ENCODE peak calls at places on chromosomes 13 and 19, in seven cellular contexts. T is HEK293T, D is H1, C is WTC11, S is K562, J is GM12878, P is HCT116. K is an unnamed sample.

GRCh38 chr13:48446454-48446853 is 33.5 kb upstream of the LPAR6 start:
- DNase-seq in D (no peak), S (no peak), C (no peak), T (no peak), P (no peak), J (no peak), K (no peak)

GRCh38 chr13:53422415-53422814 is 393.8 kb downstream of the OLFM4 start:
- DNase-seq in T (no peak), C (no peak), S (no peak), J (no peak), D (no peak), P (no peak), K (no peak)

GRCh38 chr13:94327318-94327717 is 152.2 kb downstream of the DCT start:
- DNase-seq in S (no peak), C (no peak), T (no peak), D (no peak), J (peak; percentile 73), P (no peak), K (no peak)

GRCh38 chr19:33374406-33374703 is 846 bp downstream of the CEBPG start:
- DNase-seq in S (no peak), T (no peak), P (no peak), D (no peak), J (no peak), C (no peak), K (no peak)

GRCh38 chr19:1675633-1676350 is 23.4 kb upstream of the TCF3 start:
- DNase-seq in T (no peak), J (no peak), D (no peak), P (no peak), S (no peak), C (no peak), K (no peak)

GRCh38 chr13:29514720-29515310 is 80.7 kb downstream of the SLC7A1 start:
- DNase-seq in C (no peak), P (no peak), D (no peak), J (no peak), T (no peak), S (no peak), K (no peak)

GRCh38 chr19:1935484-1936208 is 5.3 kb upstream of the CSNK1G2 start:
- DNase-seq in S (peak; percentile 58), D (no peak), P (peak; percentile 68), J (no peak), C (no peak), T (no peak), K (peak; percentile 62)

GRCh38 chr13:28047784-28048388 is 52.5 kb downstream of the FLT3 start:
- DNase-seq in S (no peak), T (no peak), J (peak; percentile 94), D (no peak), C (no peak), P (peak; percentile 3), K (no peak)

GRCh38 chr13:20702945-20703784 is at the start of gene IL17D:
- DNase-seq in C (peak; percentile 45), T (peak; percentile 15), J (no peak), S (peak; percentile 26), P (no peak), D (peak; percentile 65), K (no peak)

GRCh38 chr19:56727731-56728130 is 56.2 kb upstream of the ZNF835 start:
- DNase-seq in T (no peak), D (no peak), J (no peak), C (no peak), P (no peak), S (no peak), K (no peak)

GRCh38 chr19:40739030-40739839 is 11.0 kb downstream of the ACTMAP start:
- DNase-seq in D (no peak), S (no peak), T (no peak), C (no peak), J (no peak), P (no peak), K (no peak)

GRCh38 chr13:20666948-20667347 is 36.6 kb upstream of the IL17D start:
- DNase-seq in D (no peak), S (no peak), T (no peak), P (no peak), J (no peak), C (no peak), K (no peak)

GRCh38 chr13:27295096-27295495 is 24.5 kb downstream of the RASL11A start:
- DNase-seq in P (no peak), C (no peak), D (no peak), J (no peak), S (no peak), T (no peak), K (no peak)

GRCh38 chr13:111488466-111489132 is 168.2 kb downstream of the TEX29 start:
- DNase-seq in J (no peak), T (no peak), D (no peak), C (no peak), P (no peak), S (no peak), K (no peak)

GRCh38 chr13:31972453-31972852 is 59.1 kb upstream of the FRY start:
- DNase-seq in C (no peak), S (no peak), D (no peak), J (no peak), P (no peak), T (no peak), K (no peak)

GRCh38 chr13:50319603-50320296 is 304.5 kb downstream of the KCNRG start:
- DNase-seq in T (no peak), S (peak; percentile 57), C (no peak), J (no peak), P (no peak), D (no peak), K (peak; percentile 24)

GRCh38 chr19:4374451-4375163 is 25.7 kb downstream of the SH3GL1 start:
- DNase-seq in S (peak; percentile 89), C (no peak), D (no peak), J (no peak), T (no peak), P (peak; percentile 63), K (peak; percentile 79)
- TF ChIP-seq SP1 in S (peak; percentile 81), C (no peak), D (no peak), J (no peak), T (no peak), P (peak; percentile 83), K (no peak)

GRCh38 chr13:19590423-19590822 is 29.1 kb upstream of the TPTE2 start:
- DNase-seq in P (no peak), T (no peak), J (no peak), C (no peak), D (no peak), S (no peak), K (no peak)

GRCh38 chr13:19591864-19592263 is 30.5 kb upstream of the TPTE2 start:
- DNase-seq in J (no peak), D (no peak), P (no peak), S (no peak), C (no peak), T (no peak), K (no peak)

GRCh38 chr13:19587635-19588300 is 26.4 kb upstream of the TPTE2 start:
- DNase-seq in C (no peak), S (peak; percentile 26), J (no peak), T (peak; percentile 13), P (peak; percentile 27), D (no peak), K (peak; percentile 70)

GRCh38 chr13:19589312-19589711 is 28.0 kb upstream of the TPTE2 start:
- DNase-seq in S (no peak), P (no peak), D (no peak), C (no peak), J (no peak), T (no peak), K (no peak)

GRCh38 chr13:19586904-19587634 is 25.7 kb upstream of the TPTE2 start:
- DNase-seq in T (no peak), J (peak; percentile 65), S (peak; percentile 23), D (no peak), P (no peak), C (no peak), K (peak; percentile 65)
- TF ChIP-seq SP1 in T (no peak), J (no peak), S (no peak), D (no peak), P (no peak), C (no peak), K (no peak)

GRCh38 chr19:610071-610800 is 20.6 kb downstream of the HCN2 start:
- DNase-seq in P (no peak), D (no peak), J (no peak), T (no peak), S (no peak), C (no peak), K (no peak)

GRCh38 chr19:604355-604754 is 14.7 kb downstream of the HCN2 start:
- DNase-seq in D (no peak), S (peak; percentile 86), C (no peak), J (no peak), T (peak; percentile 30), P (no peak), K (no peak)

GRCh38 chr19:609001-609340 is 19.3 kb downstream of the HCN2 start:
- DNase-seq in S (no peak), D (no peak), J (no peak), P (no peak), C (no peak), T (no peak), K (no peak)

GRCh38 chr19:608155-609000 is 18.7 kb downstream of the HCN2 start:
- DNase-seq in S (no peak), J (no peak), D (no peak), T (no peak), C (no peak), P (no peak), K (no peak)

DNA sequence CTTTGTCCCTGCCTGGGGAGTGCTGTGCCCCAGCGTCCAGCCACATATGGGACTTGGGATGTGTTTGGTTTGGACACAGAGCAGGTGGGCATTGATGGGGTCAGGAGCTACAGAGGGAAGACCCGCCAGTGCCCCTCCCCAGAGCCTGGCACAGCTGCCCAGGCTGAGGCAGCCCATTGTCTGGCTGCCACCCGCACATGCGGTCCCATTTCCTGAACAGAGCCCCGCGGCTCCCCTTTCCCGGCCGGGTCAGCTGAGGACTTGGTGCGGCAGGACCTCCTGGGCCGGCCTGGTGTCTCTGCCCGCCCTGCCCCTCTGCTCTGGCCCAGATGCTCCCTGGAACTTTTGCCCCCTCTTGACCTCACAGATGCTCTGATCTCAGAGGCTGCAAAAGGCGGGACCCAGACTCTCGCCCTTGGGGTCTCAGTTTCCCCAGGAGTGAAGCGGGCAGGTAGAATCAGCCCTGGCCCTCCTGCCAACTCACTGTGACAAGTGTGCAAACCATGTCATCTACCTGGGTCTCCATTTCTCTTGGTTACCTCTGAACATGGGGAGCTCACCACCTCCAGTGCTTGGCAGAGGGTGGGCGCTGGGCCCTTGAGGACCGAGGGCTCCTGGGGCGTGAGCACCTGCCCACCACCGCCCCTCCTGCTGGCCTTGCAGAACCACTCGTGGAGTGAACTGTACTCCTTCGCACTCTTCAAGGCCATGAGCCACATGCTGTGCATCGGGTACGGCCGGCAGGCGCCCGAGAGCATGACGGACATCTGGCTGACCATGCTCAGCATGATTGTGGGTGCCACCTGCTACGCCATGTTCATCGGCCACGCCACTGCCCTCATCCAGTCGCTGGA is 17.8 kb downstream of the HCN2 start:
- DNase-seq in S (no peak), J (no peak), T (no peak), P (no peak), C (no peak), D (no peak), K (no peak)
- TF ChIP-seq SP1 in S (no peak), J (no peak), T (no peak), P (no peak), C (no peak), D (no peak), K (no peak)

DNA sequence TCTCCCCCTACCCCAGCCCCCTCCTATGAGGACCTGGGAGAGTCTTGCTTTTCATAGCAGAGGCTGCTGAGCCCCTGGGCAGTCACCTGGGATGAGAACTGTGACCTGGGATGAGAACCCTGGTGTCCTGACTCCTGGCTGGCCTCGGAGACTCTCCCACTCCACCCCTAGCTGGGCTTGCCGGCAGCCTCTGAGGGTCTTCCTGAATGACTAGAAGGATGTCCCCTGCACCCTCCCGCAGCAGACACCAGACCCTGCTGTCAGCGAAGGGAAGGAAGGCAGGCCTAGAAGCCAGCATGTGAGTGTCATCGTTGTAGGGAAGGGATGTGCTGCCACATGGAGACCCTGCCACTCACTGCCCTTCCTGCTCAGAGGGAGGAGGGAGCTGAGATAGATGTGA is 203.4 kb upstream of the ZNF536 start:
- DNase-seq in C (no peak), S (no peak), P (no peak), T (no peak), D (no peak), J (no peak), K (no peak)
- TF ChIP-seq SP1 in C (no peak), S (no peak), P (no peak), T (no peak), D (no peak), J (no peak), K (no peak)